ENCODE peak calls at places on chromosomes 7 and 10, in eight cellular contexts. W is RWPE1; P is GF-D8; J is stimulated activated CD8-positive, alpha-beta memory T cell treated with anti-CD3 and anti-CD28 coated beads, Interleukin-4, amount 100 ng/mL, for 24 hours; K is A172; R is NCI-H146; X is cardiac muscle cell; D is IMR-90. O is an unnamed sample.

GRCh38 chr7:87876759-87877234 is 504 bp downstream of the DBF4 start:
- DNase-seq in J (peak), W (peak), D (peak), K (peak), R (peak), P (peak), X (peak), O (no peak)

GRCh38 chr10:113038183-113038582 is 88.1 kb downstream of the TCF7L2 start:
- DNase-seq in P (no peak), J (no peak), X (no peak), K (no peak), R (no peak), W (no peak), D (no peak), O (no peak)

GRCh38 chr10:132098539-132099421 is 33.0 kb downstream of the JAKMIP3 start:
- DNase-seq in K (peak), R (no peak), J (no peak), P (no peak), X (no peak), W (no peak), D (no peak), O (no peak)

GRCh38 chr7:108094933-108095710 is 35.0 kb downstream of the LAMB4 start:
- DNase-seq in K (peak), X (no peak), P (no peak), D (peak), J (no peak), R (peak), W (peak), O (no peak)

GRCh38 chr7:101722247-101722646 is 93.2 kb upstream of the MYL10 start:
- DNase-seq in J (no peak), X (no peak), P (no peak), R (no peak), K (no peak), D (peak), W (no peak), O (no peak)

GRCh38 chr10:71638577-71639411 is 80.8 kb downstream of the C10orf105 start:
- DNase-seq in P (peak), X (peak), K (no peak), D (no peak), J (no peak), W (no peak), R (no peak), O (no peak)

GRCh38 chr10:103668351-103669242 is 175.1 kb downstream of the NEURL1 start:
- DNase-seq in R (peak), J (no peak), W (peak), X (no peak), K (no peak), D (peak), P (no peak), O (no peak)

GRCh38 chr10:114957673-114958072 is 19.7 kb downstream of the TRUB1 start:
- DNase-seq in W (no peak), K (no peak), P (no peak), D (peak), X (no peak), J (no peak), R (no peak), O (no peak)

GRCh38 chr7:36391436-36392198 is 2.0 kb downstream of the ANLN start:
- DNase-seq in X (no peak), W (no peak), J (no peak), P (peak), K (peak), R (peak), D (peak), O (no peak)

O was measured in cortex of kidney.